ENCODE peak calls at places on chromosome 3, in ten cellular contexts. M, Q, K, F, U, W, V, Y, O and H are unnamed samples.

GRCh38 chr3:18424862-18425640 is at the start of gene SATB1:
- DNase-seq in Q (no peak), W (peak; percentile 48), Y (peak; percentile 10), F (peak; percentile 67), M (peak; percentile 48), U (peak; percentile 72), K (peak; percentile 79), O (no peak), V (peak; percentile 19), H (no peak)

GRCh38 chr3:177777699-177778098 is 580.4 kb upstream of the TBL1XR1 start:
- DNase-seq in M (peak; percentile 67), V (no peak), U (peak; percentile 41), Y (no peak), Q (no peak), W (peak; percentile 37), K (peak; percentile 18), F (peak; percentile 45), O (peak; percentile 34), H (peak; percentile 45)

GRCh38 chr3:115448856-115449255 is 174.5 kb upstream of the GAP43 start:
- DNase-seq in U (no peak), Y (no peak), M (no peak), V (no peak), K (no peak), W (no peak), Q (no peak), F (no peak), O (no peak), H (no peak)

GRCh38 chr3:161096771-161097367 is 8.3 kb downstream of the B3GALNT1 start:
- DNase-seq in O (peak; percentile 26), V (no peak), F (no peak), Y (no peak), Q (no peak), U (peak; percentile 13), W (peak; percentile 48), M (peak; percentile 72), K (no peak), H (no peak)

GRCh38 chr3:16570113-16570512 is 35.1 kb downstream of the DAZL start:
- DNase-seq in Y (no peak), U (no peak), F (no peak), O (no peak), V (no peak), W (no peak), K (no peak), Q (no peak), M (peak; percentile 41), H (no peak)

GRCh38 chr3:45048244-45048643 is 22.1 kb downstream of the CLEC3B start:
- DNase-seq in Q (no peak), M (no peak), K (no peak), W (no peak), F (no peak), U (no peak), V (no peak), Y (no peak), O (no peak), H (no peak)

GRCh38 chr3:111368061-111368460 is 173.9 kb upstream of the CD96 start:
- DNase-seq in M (no peak), F (no peak), U (no peak), W (no peak), Y (peak; percentile 6), Q (no peak), V (no peak), O (no peak), K (no peak), H (no peak)

GRCh38 chr3:194870394-194871110 is 184.9 kb downstream of the FAM43A start:
- DNase-seq in M (peak; percentile 92), V (no peak), W (no peak), Y (no peak), F (no peak), K (no peak), O (no peak), U (no peak), Q (no peak), H (peak; percentile 75)

GRCh38 chr3:175149675-175150074 is 290.5 kb downstream of the NAALADL2 start:
- DNase-seq in Y (no peak), Q (peak; percentile 36), V (no peak), O (peak; percentile 82), W (no peak), U (no peak), M (peak; percentile 76), K (no peak), F (no peak), H (peak; percentile 96)

GRCh38 chr3:41102053-41102556 is 97.2 kb upstream of the CTNNB1 start:
- DNase-seq in F (no peak), M (peak; percentile 75), Q (no peak), W (no peak), Y (no peak), V (no peak), U (no peak), O (no peak), K (no peak), H (no peak)

GRCh38 chr3:51982352-51982837 is 940 bp upstream of the ACY1 start:
- DNase-seq in M (peak; percentile 75), F (peak; percentile 56), Q (no peak), K (no peak), Y (no peak), V (no peak), W (peak; percentile 58), O (no peak), U (peak; percentile 54), H (no peak)

GRCh38 chr3:181712190-181712504 is 422 bp downstream of the SOX2 start:
- DNase-seq in F (no peak), W (no peak), K (no peak), O (no peak), U (no peak), V (no peak), M (no peak), Y (no peak), Q (no peak), H (no peak)

GRCh38 chr3:28224430-28224829 is 17.0 kb upstream of the CMC1 start:
- DNase-seq in M (no peak), F (no peak), Y (no peak), O (no peak), K (no peak), U (no peak), Q (no peak), V (no peak), W (no peak), H (no peak)

GRCh38 chr3:129519896-129520440 is 8.5 kb upstream of the RHO start:
- DNase-seq in Q (no peak), U (no peak), O (no peak), M (no peak), F (no peak), Y (no peak), K (no peak), V (no peak), W (no peak), H (no peak)

GRCh38 chr3:56923546-56924224 is 121.9 kb upstream of the ARHGEF3 start:
- DNase-seq in Y (no peak), Q (peak; percentile 78), V (no peak), M (peak; percentile 80), W (peak; percentile 99), K (no peak), F (peak; percentile 33), O (no peak), U (peak; percentile 69), H (no peak)

GRCh38 chr3:97970929-97971460 is 1.2 kb downstream of the RIOX2 start:
- DNase-seq in U (no peak), W (no peak), O (peak; percentile 58), V (no peak), Q (no peak), Y (no peak), M (no peak), F (no peak), K (no peak), H (peak; percentile 62)

GRCh38 chr3:122313261-122313660 is 11.8 kb upstream of the CSTA start:
- DNase-seq in F (no peak), O (no peak), M (no peak), Q (no peak), V (no peak), K (no peak), U (no peak), W (no peak), Y (no peak), H (no peak)

GRCh38 chr3:128395046-128395445 is 71.6 kb downstream of the DNAJB8 start:
- DNase-seq in F (no peak), U (no peak), Y (no peak), W (no peak), K (no peak), O (no peak), M (no peak), V (no peak), Q (no peak), H (no peak)

GRCh38 chr3:88713233-88713691 is 394.2 kb upstream of the EPHA3 start:
- DNase-seq in M (peak; percentile 25), V (peak; percentile 97), K (no peak), F (no peak), W (no peak), Q (no peak), Y (peak; percentile 90), O (no peak), U (no peak), H (no peak)

GRCh38 chr3:62169871-62170660 is 203.3 kb downstream of the FEZF2 start:
- DNase-seq in W (peak; percentile 62), Q (no peak), M (no peak), K (no peak), U (no peak), F (no peak), V (no peak), Y (no peak), O (no peak), H (no peak)

GRCh38 chr3:113659996-113660395 is 36.4 kb downstream of the USF3 start:
- DNase-seq in W (no peak), M (no peak), U (no peak), F (no peak), O (no peak), K (no peak), Q (no peak), Y (no peak), V (no peak), H (no peak)

GRCh38 chr3:50119786-50120185 is 31.1 kb downstream of the RBM5 start:
- DNase-seq in O (no peak), F (no peak), V (no peak), M (no peak), W (no peak), K (no peak), U (no peak), Y (no peak), Q (no peak), H (no peak)

GRCh38 chr3:17861476-17861875 is 119.0 kb upstream of the TBC1D5 start:
- DNase-seq in U (no peak), W (no peak), Y (no peak), Q (no peak), F (no peak), K (no peak), V (no peak), M (no peak), O (no peak), H (no peak)

GRCh38 chr3:120795017-120795648 is 52.6 kb downstream of the GTF2E1 start:
- DNase-seq in Q (no peak), U (peak; percentile 82), Y (peak; percentile 47), W (peak; percentile 84), O (peak; percentile 25), V (no peak), M (peak; percentile 93), F (peak; percentile 86), K (peak; percentile 39), H (peak; percentile 40)

GRCh38 chr3:61414456-61414855 is 146.9 kb upstream of the PTPRG start:
- DNase-seq in F (no peak), M (no peak), O (no peak), Y (no peak), U (no peak), K (no peak), V (no peak), W (no peak), Q (no peak), H (no peak)

GRCh38 chr3:96813134-96813819 is 1.1 kb upstream of the EPHA6 start:
- DNase-seq in K (peak; percentile 67), Q (peak; percentile 48), V (peak; percentile 8), F (peak; percentile 66), M (peak; percentile 87), U (peak; percentile 93), W (peak; percentile 63), Y (peak; percentile 13), O (peak; percentile 53), H (peak; percentile 64)

GRCh38 chr3:20375302-20375701 is 189.3 kb upstream of the SGO1 start:
- DNase-seq in K (no peak), Y (no peak), O (no peak), U (no peak), F (no peak), V (no peak), M (no peak), Q (no peak), W (no peak), H (no peak)

GRCh38 chr3:120203016-120203415 is 82.0 kb downstream of the GPR156 start:
- DNase-seq in K (peak; percentile 29), M (peak; percentile 62), F (no peak), O (peak; percentile 23), Y (peak; percentile 85), U (no peak), W (peak; percentile 71), V (peak; percentile 85), Q (no peak), H (peak; percentile 67)